ENCODE peak calls at places on chromosome 3, in seven cellular contexts. Q is adrenal gland, F is HCT116, S is hepatocyte, R is breast epithelium, E is lower lobe of right lung, O is body of pancreas. T is an unnamed sample. For H3K36me3, the result is how much of the 10 kb centered on the place peaks cover.

GRCh38 chr3:167228135-167228534 is 152.0 kb downstream of the ZBBX start:
- DNase-seq in Q (no peak), F (no peak), R (no peak), S (no peak), E (no peak), O (no peak), T (no peak)

GRCh38 chr3:47741925-47742324 is 39.8 kb downstream of the SMARCC1 start:
- DNase-seq in O (no peak), E (no peak), Q (no peak), R (no peak), S (no peak), F (no peak), T (no peak)

GRCh38 chr3:123034996-123035395 is 7.4 kb upstream of the SEMA5B start:
- DNase-seq in E (no peak), Q (no peak), S (no peak), R (no peak), O (no peak), F (no peak), T (no peak)

GRCh38 chr3:106965286-106965685 is 412.0 kb upstream of the CCDC54 start:
- DNase-seq in O (no peak), F (no peak), R (no peak), E (no peak), Q (no peak), S (no peak), T (no peak)

GRCh38 chr3:17431004-17431403 is 311.4 kb downstream of the TBC1D5 start:
- DNase-seq in Q (no peak), F (peak), S (peak), E (no peak), O (no peak), R (no peak), T (no peak)

GRCh38 chr3:5302661-5303060 is 115.2 kb downstream of the EDEM1 start:
- DNase-seq in R (no peak), E (no peak), Q (no peak), O (no peak), F (no peak), S (no peak), T (no peak)

GRCh38 chr3:141456328-141456689 is 30.5 kb upstream of the RASA2 start:
- DNase-seq in F (no peak), E (no peak), O (no peak), S (no peak), R (no peak), Q (no peak), T (no peak)

GRCh38 chr3:24460974-24461373 is 33.7 kb downstream of the THRB start:
- DNase-seq in O (no peak), F (no peak), S (no peak), Q (peak), E (no peak), R (no peak), T (no peak)

GRCh38 chr3:16064660-16065414 is 109.6 kb upstream of the GALNT15 start:
- DNase-seq in S (peak), Q (peak), F (no peak), E (no peak), R (peak), O (peak), T (peak)

GRCh38 chr3:189340680-189341460 is 169.1 kb downstream of the TPRG1 start:
- DNase-seq in S (no peak), R (no peak), F (peak), E (no peak), O (no peak), Q (peak), T (no peak)

GRCh38 chr3:187011915-187012314 is 81.6 kb downstream of the ST6GAL1 start:
- DNase-seq in Q (no peak), E (no peak), O (no peak), F (no peak), R (no peak), S (no peak), T (no peak)

GRCh38 chr3:87006844-87007439 is 16.0 kb upstream of the VGLL3 start:
- DNase-seq in S (peak), O (no peak), R (no peak), Q (no peak), E (no peak), F (no peak), T (no peak)

DNA sequence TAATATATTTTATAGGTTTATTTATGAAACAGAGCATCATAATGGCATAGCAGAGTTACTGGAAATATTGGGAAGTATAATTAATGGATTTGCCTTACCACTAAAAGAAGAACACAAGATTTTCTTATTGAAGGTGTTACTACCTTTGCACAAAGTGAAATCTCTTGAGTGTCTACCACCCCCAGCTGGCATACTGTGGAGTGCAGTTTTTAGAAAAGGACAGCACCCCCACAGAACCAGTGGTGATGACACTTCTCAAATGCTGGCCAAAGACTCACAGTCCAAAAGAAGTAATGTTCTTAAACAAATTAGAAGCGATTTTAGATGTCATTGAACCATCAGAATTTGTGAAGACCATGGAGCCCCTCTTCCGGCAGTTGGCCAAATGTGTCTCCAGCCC is 58.1 kb downstream of the DNAH1 start:
- DNase-seq in F (no peak), Q (no peak), R (no peak), O (no peak), S (no peak), E (no peak), T (no peak)
- H3K36me3 ChIP-seq in F (under half), Q (under half), R (under half), O (under half), S (under half), E (under half), T (under half)

GRCh38 chr3:109346770-109347295 is 9.5 kb upstream of the DPPA4 start:
- DNase-seq in Q (no peak), R (no peak), S (no peak), O (no peak), E (no peak), F (no peak), T (no peak)
- H3K36me3 ChIP-seq in Q (under half), R (under half), S (under half), O (under half), E (under half), F (under half), T (under half)

GRCh38 chr3:37024820-37025405 is 31.6 kb downstream of the MLH1 start:
- DNase-seq in R (no peak), O (no peak), E (no peak), Q (no peak), F (no peak), S (no peak), T (no peak)
- H3K36me3 ChIP-seq in R (under half), O (under half), E (half or more), Q (under half), F (half or more), S (under half), T (under half)

GRCh38 chr3:193662757-193663322 is 69.8 kb downstream of the OPA1 start:
- DNase-seq in O (no peak), Q (no peak), E (no peak), F (no peak), S (peak), R (no peak), T (no peak)

GRCh38 chr3:193660698-193661400 is 67.8 kb downstream of the OPA1 start:
- DNase-seq in F (no peak), Q (no peak), O (no peak), S (no peak), R (no peak), E (no peak), T (no peak)

GRCh38 chr3:193665370-193665989 is 72.5 kb downstream of the OPA1 start:
- DNase-seq in Q (no peak), O (no peak), E (no peak), R (no peak), F (peak), S (peak), T (no peak)
- H3K36me3 ChIP-seq in Q (under half), O (under half), E (half or more), R (under half), F (under half), S (under half), T (under half)

GRCh38 chr3:111986800-111987199 is 8.0 kb downstream of the ABHD10 start:
- DNase-seq in E (no peak), Q (no peak), S (no peak), F (no peak), O (no peak), R (no peak), T (no peak)
- H3K36me3 ChIP-seq in E (under half), Q (under half), S (under half), F (half or more), O (under half), R (under half), T (under half)

GRCh38 chr3:152313430-152313829 is 44.7 kb downstream of the MBNL1 start:
- DNase-seq in R (no peak), Q (no peak), F (no peak), O (no peak), S (no peak), E (no peak), T (no peak)
- H3K36me3 ChIP-seq in R (under half), Q (under half), F (under half), O (under half), S (under half), E (under half), T (under half)

GRCh38 chr3:52469001-52469400 is 13.6 kb downstream of the NISCH start:
- DNase-seq in O (no peak), Q (no peak), E (no peak), S (no peak), R (no peak), F (no peak), T (no peak)

GRCh38 chr3:52473031-52473430 is 17.6 kb downstream of the NISCH start:
- DNase-seq in E (no peak), Q (peak), O (no peak), S (no peak), R (no peak), F (no peak), T (no peak)

GRCh38 chr3:52471371-52472238 is 16.2 kb downstream of the NISCH start:
- DNase-seq in S (peak), R (peak), Q (peak), F (no peak), O (peak), E (peak), T (peak)

GRCh38 chr3:52470920-52471319 is 15.5 kb downstream of the NISCH start:
- DNase-seq in Q (no peak), S (no peak), F (no peak), O (no peak), E (no peak), R (no peak), T (no peak)

DNA sequence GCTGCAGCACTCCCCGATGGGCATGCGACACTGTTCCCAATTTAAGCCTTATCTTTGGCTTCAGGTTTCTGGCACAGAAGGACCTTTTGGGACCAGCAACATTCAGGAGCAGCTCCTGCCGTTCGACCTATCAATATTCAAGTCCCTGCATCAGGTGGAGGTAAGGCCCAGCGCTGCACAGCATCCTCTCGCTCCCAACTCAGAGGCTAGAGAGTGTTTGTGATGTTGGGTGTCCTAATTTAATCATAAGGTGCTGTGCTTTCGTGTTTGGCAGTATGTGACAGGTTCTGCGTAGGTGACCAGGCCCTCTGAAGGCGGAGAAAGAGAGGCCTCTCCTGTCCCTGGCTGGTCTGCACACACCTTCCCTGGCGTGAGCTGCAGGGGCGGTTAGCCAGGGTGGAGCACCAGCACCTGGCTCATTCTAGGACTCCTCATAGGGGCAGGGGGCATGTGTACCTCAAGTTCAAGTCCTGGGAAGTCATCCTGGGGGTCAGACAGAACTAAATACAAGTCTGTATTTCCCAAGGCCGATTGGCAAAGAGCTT is 16.9 kb downstream of the NISCH start:
- DNase-seq in R (no peak), Q (no peak), E (no peak), O (no peak), F (no peak), S (no peak), T (no peak)
- H3K36me3 ChIP-seq in R (under half), Q (under half), E (half or more), O (under half), F (under half), S (under half), T (under half)

DNA sequence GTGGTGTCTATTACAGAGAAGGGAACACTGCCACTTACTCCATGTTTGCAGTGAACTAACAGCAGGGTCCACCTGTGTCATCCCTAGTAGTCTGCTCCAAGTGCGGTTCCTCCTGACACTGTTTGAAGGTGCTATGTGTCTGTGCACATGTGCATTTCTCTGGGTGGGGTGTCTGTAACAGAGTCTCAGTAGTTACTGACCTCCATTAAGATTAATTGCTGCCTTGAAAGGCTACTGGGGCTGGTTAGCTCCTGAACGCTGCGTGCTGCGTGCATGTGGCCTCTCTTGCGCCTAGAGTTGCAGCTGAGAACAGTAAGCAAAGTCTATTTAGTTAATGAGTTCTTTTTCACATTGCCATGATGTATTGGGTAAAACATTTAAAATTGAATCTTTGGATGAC is 8.4 kb downstream of the LSM3 start:
- DNase-seq in S (no peak), E (no peak), O (no peak), F (no peak), R (no peak), Q (no peak), T (no peak)
- H3K36me3 ChIP-seq in S (under half), E (half or more), O (under half), F (under half), R (under half), Q (under half), T (under half)

GRCh38 chr3:64149886-64150285 is 75.4 kb downstream of the PRICKLE2 start:
- DNase-seq in Q (no peak), O (no peak), E (no peak), F (no peak), R (no peak), S (no peak), T (no peak)
- H3K36me3 ChIP-seq in Q (under half), O (under half), E (half or more), F (under half), R (under half), S (under half), T (under half)

GRCh38 chr3:185605566-185605965 is 19.5 kb downstream of the SENP2 start:
- DNase-seq in F (no peak), Q (no peak), S (no peak), R (no peak), O (no peak), E (no peak), T (no peak)
- H3K36me3 ChIP-seq in F (under half), Q (under half), S (under half), R (under half), O (under half), E (half or more), T (under half)